ENCODE peak calls at places on chromosomes 4 and X, in ten cellular contexts. I is DMS153; U is NCI-H1436; S is Right ventricle myocardium inferior; X is PC-9; V is endothelial cell; M is myocyte; C is psoas muscle; H is activated CD4-positive, alpha-beta T cell treated with anti-CD3 and anti-CD28 coated beads, Interleukin-2, amount 10 ng/mL, durations not matched to agents 7 days and 5 days; P is HEK293T. G is an unnamed sample.

GRCh38 chr4:152594981-152595916 is 59.4 kb upstream of the FBXW7 start:
- DNase-seq in H (no peak), I (peak), P (no peak), M (peak), S (no peak), X (no peak), V (no peak), C (no peak), U (no peak), G (no peak)

GRCh38 chrX:132737743-132738142 is 220.7 kb downstream of the HS6ST2 start:
- DNase-seq in P (no peak), U (no peak), H (peak), C (no peak), I (no peak), M (peak), V (no peak), X (peak), S (no peak), G (no peak)

GRCh38 chr4:130486186-130486585 is 1390.2 kb downstream of the C4orf33 start:
- DNase-seq in S (no peak), V (no peak), M (peak), U (no peak), I (no peak), X (no peak), H (no peak), C (no peak), P (no peak), G (no peak)

GRCh38 chrX:132435222-132435621 is 53.6 kb downstream of the MBNL3 start:
- DNase-seq in P (no peak), M (peak), V (no peak), I (no peak), S (no peak), U (no peak), C (no peak), X (no peak), H (no peak), G (no peak)

GRCh38 chr4:17197070-17197469 is 298.6 kb upstream of the LDB2 start:
- DNase-seq in H (no peak), S (no peak), I (no peak), M (no peak), P (no peak), U (no peak), C (no peak), X (no peak), V (no peak), G (no peak)

GRCh38 chr4:169236901-169237626 is 33.7 kb downstream of the SH3RF1 start:
- DNase-seq in V (no peak), U (no peak), M (no peak), C (no peak), X (no peak), I (no peak), P (no peak), H (no peak), S (no peak), G (no peak)

GRCh38 chrX:1398431-1399340 is 6.8 kb upstream of the SLC25A6 start:
- DNase-seq in P (no peak), H (no peak), S (no peak), I (no peak), M (no peak), U (no peak), X (no peak), C (peak), V (no peak), G (peak)

GRCh38 chr4:153618831-153619230 is 65.2 kb upstream of the TLR2 start:
- DNase-seq in P (no peak), V (no peak), I (no peak), X (no peak), U (no peak), M (no peak), C (no peak), S (no peak), H (no peak), G (no peak)

GRCh38 chr4:71867598-71867997 is 83.7 kb upstream of the GC start:
- DNase-seq in C (no peak), V (no peak), I (no peak), X (no peak), P (no peak), H (no peak), U (no peak), M (no peak), S (no peak), G (no peak)

GRCh38 chr4:108170729-108171540 is 2.2 kb upstream of the LEF1 start:
- DNase-seq in C (no peak), M (no peak), P (peak), X (no peak), I (no peak), U (no peak), V (no peak), S (no peak), H (no peak), G (no peak)

GRCh38 chr4:181264908-181265307 is 978.3 kb upstream of the TENM3 start:
- DNase-seq in U (no peak), X (no peak), C (no peak), P (no peak), S (no peak), M (no peak), I (peak), H (no peak), V (peak), G (no peak)

GRCh38 chr4:185143596-185143969 is 517 bp downstream of the SLC25A4 start:
- DNase-seq in P (peak), V (no peak), X (peak), U (peak), H (no peak), I (no peak), M (peak), C (peak), S (peak), G (peak)

GRCh38 chr4:182188622-182189021 is 54.6 kb upstream of the TENM3 start:
- DNase-seq in C (no peak), V (no peak), I (no peak), S (no peak), U (no peak), M (peak), X (no peak), P (no peak), H (no peak), G (no peak)

GRCh38 chr4:10192331-10192730 is 75.7 kb upstream of the WDR1 start:
- DNase-seq in C (no peak), H (no peak), P (no peak), I (no peak), U (no peak), M (no peak), X (no peak), S (no peak), V (no peak), G (no peak)

GRCh38 chr4:53863163-53863562 is 201.2 kb downstream of the CHIC2 start:
- DNase-seq in P (no peak), H (no peak), C (peak), S (no peak), X (no peak), U (no peak), V (no peak), I (no peak), M (peak), G (peak)

GRCh38 chrX:78119521-78120227 is 15.6 kb downstream of the PGK1 start:
- DNase-seq in I (no peak), S (no peak), X (no peak), U (no peak), H (no peak), P (peak), V (no peak), M (no peak), C (no peak), G (no peak)

GRCh38 chr4:173489514-173489913 is 40.5 kb downstream of the HAND2 start:
- DNase-seq in S (no peak), X (no peak), M (peak), U (no peak), C (no peak), I (no peak), H (no peak), P (no peak), V (no peak), G (no peak)

GRCh38 chr4:96164814-96165351 is 325.0 kb downstream of the PDHA2 start:
- DNase-seq in P (no peak), I (no peak), V (no peak), X (peak), U (no peak), S (no peak), C (no peak), H (no peak), M (peak), G (no peak)

GRCh38 chr4:186669159-186669720 is 54.4 kb downstream of the FAT1 start:
- DNase-seq in C (no peak), U (no peak), V (no peak), P (no peak), S (no peak), H (no peak), M (peak), I (no peak), X (no peak), G (no peak)

GRCh38 chrX:6407541-6407940 is 127.4 kb downstream of the VCX3A start:
- DNase-seq in M (no peak), H (no peak), P (no peak), C (no peak), V (no peak), X (no peak), S (no peak), I (no peak), U (no peak), G (no peak)

GRCh38 chr4:109622581-109622980 is 62.5 kb downstream of the MCUB start:
- DNase-seq in H (no peak), I (no peak), V (no peak), C (no peak), M (no peak), S (no peak), P (no peak), X (no peak), U (no peak), G (no peak)

GRCh38 chrX:74420194-74421035 is 878 bp upstream of the SLC16A2 start:
- DNase-seq in X (peak), U (peak), V (peak), S (peak), M (peak), C (peak), H (no peak), I (no peak), P (peak), G (peak)

GRCh38 chr4:16835597-16836247 is 62.7 kb downstream of the LDB2 start:
- DNase-seq in H (no peak), P (no peak), S (no peak), M (no peak), U (no peak), I (no peak), C (no peak), V (no peak), X (no peak), G (no peak)

GRCh38 chr4:98908703-98909262 is 20.1 kb downstream of the EIF4E start:
- DNase-seq in C (no peak), S (no peak), X (no peak), P (no peak), H (no peak), I (no peak), V (no peak), U (no peak), M (no peak), G (no peak)

GRCh38 chrX:74492720-74493201 is 71.5 kb downstream of the SLC16A2 start:
- DNase-seq in C (no peak), U (peak), H (peak), M (peak), V (peak), I (no peak), X (no peak), S (no peak), P (no peak), G (no peak)

GRCh38 chr4:163343604-163344146 is at the start of gene NPY5R:
- DNase-seq in X (no peak), U (no peak), M (no peak), S (no peak), V (peak), H (no peak), I (no peak), C (no peak), P (peak), G (peak)

GRCh38 chr4:17577660-17578481 is 873 bp downstream of the LAP3 start:
- DNase-seq in M (peak), I (no peak), C (peak), H (peak), P (peak), V (peak), U (no peak), X (peak), S (peak), G (peak)

GRCh38 chrX:22126311-22126710 is 94.2 kb downstream of the PHEX start:
- DNase-seq in V (no peak), M (peak), X (no peak), U (no peak), P (no peak), S (no peak), H (no peak), I (no peak), C (no peak), G (no peak)

GRCh38 chr4:71186566-71187398 is 152.0 kb upstream of the SLC4A4 start:
- DNase-seq in X (peak), U (no peak), V (peak), M (peak), I (no peak), C (peak), S (peak), P (peak), H (peak), G (peak)